ENCODE peak calls at places on chromosome 20, in nine cellular contexts. T is HFFc6; K is heart right ventricle; G is progenitor cell of endocrine pancreas; B is CD8-positive, alpha-beta T cell; P is dorsolateral prefrontal cortex; H is astrocyte of the cerebellum; Z is cardiac fibroblast; L is fibroblast of pulmonary artery. A is an unnamed sample.

GRCh38 chr20:1440024-1440423 is 26.6 kb downstream of the NSFL1C start:
- DNase-seq in T (peak; percentile 21), K (no peak), G (no peak), B (no peak), P (no peak), H (no peak), Z (no peak), L (peak; percentile 26), A (no peak)

GRCh38 chr20:56247954-56248782 is at the start of gene MC3R:
- DNase-seq in T (peak; percentile 29), K (peak; percentile 12), G (no peak), B (peak; percentile 11), P (peak; percentile 51), H (no peak), Z (peak; percentile 52), L (peak; percentile 52), A (no peak)

GRCh38 chr20:45456632-45457031 is 12.9 kb upstream of the WFDC2 start:
- DNase-seq in T (no peak), K (no peak), G (no peak), B (no peak), P (no peak), H (no peak), Z (peak; percentile 7), L (peak; percentile 10), A (no peak)

GRCh38 chr20:26354521-26354920 is 657.9 kb upstream of the ZNF337 start:
- DNase-seq in T (no peak), K (no peak), G (no peak), B (no peak), P (no peak), H (no peak), Z (no peak), L (no peak), A (no peak)

GRCh38 chr20:53804920-53805894 is 211.6 kb upstream of the ZNF217 start:
- DNase-seq in T (no peak), K (no peak), G (no peak), B (no peak), P (no peak), H (no peak), Z (no peak), L (no peak), A (no peak)

GRCh38 chr20:6768228-6769185 is 1.0 kb downstream of the BMP2 start:
- DNase-seq in T (no peak), K (peak; percentile 29), G (peak; percentile 18), B (no peak), P (peak; percentile 11), H (no peak), Z (peak; percentile 44), L (peak; percentile 34), A (no peak)

GRCh38 chr20:23622839-23623343 is 14.9 kb downstream of the CST3 start:
- DNase-seq in T (peak; percentile 78), K (peak; percentile 66), G (no peak), B (no peak), P (no peak), H (peak; percentile 90), Z (peak; percentile 96), L (peak; percentile 96), A (no peak)

GRCh38 chr20:13141541-13141940 is 79.5 kb upstream of the ISM1 start:
- DNase-seq in T (no peak), K (no peak), G (no peak), B (no peak), P (no peak), H (no peak), Z (no peak), L (no peak), A (no peak)

GRCh38 chr20:20864346-20865096 is 152.1 kb upstream of the RALGAPA2 start:
- DNase-seq in T (peak; percentile 2), K (no peak), G (no peak), B (no peak), P (no peak), H (no peak), Z (peak; percentile 3), L (no peak), A (no peak)

GRCh38 chr20:48823960-48824497 is 3.8 kb downstream of the PREX1 start:
- DNase-seq in T (peak; percentile 83), K (no peak), G (no peak), B (no peak), P (no peak), H (peak; percentile 72), Z (peak; percentile 33), L (peak; percentile 57), A (no peak)

GRCh38 chr20:24489631-24490260 is 20.3 kb downstream of the SYNDIG1 start:
- DNase-seq in T (no peak), K (no peak), G (no peak), B (no peak), P (no peak), H (no peak), Z (no peak), L (no peak), A (no peak)

GRCh38 chr20:50717974-50718761 is 13.2 kb upstream of the PARD6B start:
- DNase-seq in T (no peak), K (no peak), G (no peak), B (no peak), P (peak; percentile 34), H (no peak), Z (peak; percentile 45), L (no peak), A (no peak)
- TF ChIP-seq CTCF in T (peak; percentile 22), K (no peak), G (no peak), B (no peak), P (no peak), H (no peak), Z (no peak), L (no peak), A (no peak)

DNA sequence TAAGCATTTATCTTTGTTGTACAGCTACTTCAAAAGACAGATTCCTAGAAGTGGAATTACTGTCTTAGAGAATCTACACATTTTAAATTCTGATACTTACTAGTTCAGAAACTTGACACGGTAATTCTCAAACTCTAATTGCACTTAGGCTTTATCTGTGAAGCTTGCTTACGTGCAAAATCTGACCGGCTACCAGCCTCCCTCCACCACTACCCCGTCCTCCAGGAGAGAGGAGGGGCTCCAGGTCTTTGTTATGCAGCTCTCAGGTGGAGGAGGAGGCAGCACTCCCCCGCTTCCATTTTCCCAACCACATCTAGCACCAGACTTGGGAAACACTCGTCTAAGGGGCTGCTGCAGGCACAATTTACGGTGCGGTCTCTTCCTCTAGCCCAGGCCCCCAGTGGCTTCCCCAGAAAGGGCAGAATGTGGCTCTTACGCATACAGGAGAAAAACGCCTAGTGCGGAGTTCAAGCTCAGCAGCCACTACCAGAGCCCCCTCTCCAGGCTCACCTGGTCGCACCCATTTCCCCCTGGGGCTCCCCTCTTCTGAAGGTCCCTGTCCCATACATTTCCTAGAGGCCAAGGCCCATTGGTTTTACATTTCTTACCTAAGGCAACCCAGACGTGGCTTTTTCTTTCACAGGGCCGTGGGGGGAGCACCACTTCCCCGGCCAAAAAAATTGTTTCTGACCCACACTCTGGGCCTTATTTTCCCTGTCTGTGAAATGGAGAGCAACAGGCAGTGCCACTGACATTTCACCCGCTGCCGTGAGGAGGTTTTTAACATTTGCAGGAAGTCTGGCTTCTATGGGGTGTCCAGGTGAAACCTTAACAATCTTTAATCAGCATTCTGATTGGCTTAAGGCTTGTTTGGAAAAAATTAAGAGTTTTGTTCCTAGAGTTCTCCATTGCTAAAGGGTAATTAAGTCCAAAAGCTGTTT is 1.6 kb upstream of the TGIF2 start:
- DNase-seq in T (no peak), K (no peak), G (peak; percentile 39), B (no peak), P (no peak), H (no peak), Z (no peak), L (no peak), A (no peak)
- TF ChIP-seq CTCF in T (no peak), K (no peak), G (no peak), B (no peak), P (no peak), H (no peak), Z (no peak), L (no peak), A (no peak)

DNA sequence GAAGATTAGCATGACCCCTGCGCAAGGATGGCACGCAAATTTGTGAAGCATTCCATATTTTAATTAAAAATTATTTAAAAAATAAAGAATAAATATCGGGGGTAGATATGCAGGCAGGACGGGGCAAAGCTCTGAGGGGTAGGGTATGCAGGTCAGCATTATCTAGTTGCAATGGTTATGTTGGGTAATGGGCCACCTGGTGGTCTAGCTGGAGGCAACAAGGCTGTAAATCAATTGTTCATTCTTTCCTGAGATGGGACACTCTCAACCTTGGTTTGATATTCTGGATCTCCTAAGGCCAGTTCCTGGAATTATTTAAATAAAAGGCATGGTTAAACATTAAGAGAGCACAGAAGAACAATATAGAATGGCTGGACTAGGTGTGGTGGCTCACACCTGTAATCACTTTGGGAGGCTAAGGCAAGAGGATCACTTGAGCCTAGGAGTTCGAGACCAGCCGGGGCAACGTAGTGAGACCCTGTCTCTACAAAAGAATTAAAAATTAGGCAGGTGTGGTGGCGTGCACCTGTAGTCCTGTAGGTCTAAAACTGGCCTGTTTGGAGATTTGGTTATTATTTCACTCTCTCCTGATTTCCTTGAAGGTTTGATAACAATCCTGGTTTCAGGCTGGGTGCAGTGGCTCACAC is 15.5 kb downstream of the SRSF6 start:
- DNase-seq in T (no peak), K (no peak), G (no peak), B (no peak), P (no peak), H (no peak), Z (no peak), L (no peak), A (no peak)
- TF ChIP-seq CTCF in T (no peak), K (no peak), G (peak; percentile 30), B (no peak), P (no peak), H (no peak), Z (no peak), L (no peak), A (peak; percentile 8)

GRCh38 chr20:32474967-32475819 is 109.9 kb downstream of the NOL4L start:
- DNase-seq in T (peak; percentile 91), K (peak; percentile 95), G (peak; percentile 60), B (no peak), P (peak; percentile 64), H (peak; percentile 78), Z (peak; percentile 99), L (peak; percentile 98), A (peak; percentile 17)
- TF ChIP-seq CTCF in T (no peak), K (no peak), G (no peak), B (no peak), P (no peak), H (no peak), Z (no peak), L (no peak), A (no peak)